ENCODE peak calls at places on chromosomes 12 and 14, in ten cellular contexts. One of them, this sample, is unnamed.

GRCh38 chr12:47741340-47741703 is 16.0 kb upstream of the ENDOU start:
- DNase-seq in A549: no peak
- DNase-seq in thyroid gland: peak; percentile 96
- DNase-seq in body of pancreas: peak; percentile 47
- DNase-seq in suprapubic skin: peak; percentile 90
- DNase-seq in H9: no peak
- DNase-seq in brain microvascular endothelial cell: no peak
- DNase-seq in IMR-90: no peak
- DNase-seq in hepatocyte: peak; percentile 30
- DNase-seq in transverse colon: peak; percentile 89
- DNase-seq in this sample: no peak

GRCh38 chr12:52213541-52214420 is 19.3 kb upstream of the KRT7 start:
- DNase-seq in A549: peak; percentile 91
- DNase-seq in thyroid gland: peak; percentile 90
- DNase-seq in body of pancreas: peak; percentile 91
- DNase-seq in suprapubic skin: peak; percentile 78
- DNase-seq in H9: peak; percentile 96
- DNase-seq in brain microvascular endothelial cell: peak; percentile 68
- DNase-seq in IMR-90: peak; percentile 78
- DNase-seq in hepatocyte: peak; percentile 89
- DNase-seq in transverse colon: peak; percentile 80
- DNase-seq in this sample: peak; percentile 69

GRCh38 chr14:100554082-100554677 is 33.0 kb downstream of the BEGAIN start:
- DNase-seq in A549: peak; percentile 51
- DNase-seq in thyroid gland: no peak
- DNase-seq in body of pancreas: no peak
- DNase-seq in suprapubic skin: peak; percentile 83
- DNase-seq in H9: no peak
- DNase-seq in brain microvascular endothelial cell: no peak
- DNase-seq in IMR-90: no peak
- DNase-seq in hepatocyte: peak; percentile 42
- DNase-seq in transverse colon: peak; percentile 88
- DNase-seq in this sample: peak; percentile 65

GRCh38 chr12:6375269-6376078 is at the start of gene SCNN1A:
- DNase-seq in A549: no peak
- DNase-seq in thyroid gland: peak; percentile 95
- DNase-seq in body of pancreas: peak; percentile 73
- DNase-seq in suprapubic skin: peak; percentile 77
- DNase-seq in H9: peak; percentile 98
- DNase-seq in brain microvascular endothelial cell: no peak
- DNase-seq in IMR-90: no peak
- DNase-seq in hepatocyte: peak; percentile 72
- DNase-seq in transverse colon: peak; percentile 86
- DNase-seq in this sample: peak; percentile 80

GRCh38 chr12:593396-593976 is 69.8 kb downstream of the NINJ2 start:
- DNase-seq in A549: no peak
- DNase-seq in thyroid gland: peak; percentile 63
- DNase-seq in body of pancreas: no peak
- DNase-seq in suprapubic skin: no peak
- DNase-seq in H9: no peak
- DNase-seq in brain microvascular endothelial cell: no peak
- DNase-seq in IMR-90: no peak
- DNase-seq in hepatocyte: no peak
- DNase-seq in transverse colon: no peak
- DNase-seq in this sample: no peak

GRCh38 chr12:80189241-80189640 is 89.9 kb downstream of the OTOGL start:
- DNase-seq in A549: no peak
- DNase-seq in thyroid gland: no peak
- DNase-seq in body of pancreas: no peak
- DNase-seq in suprapubic skin: no peak
- DNase-seq in H9: no peak
- DNase-seq in brain microvascular endothelial cell: peak; percentile 61
- DNase-seq in IMR-90: peak; percentile 93
- DNase-seq in hepatocyte: no peak
- DNase-seq in transverse colon: no peak
- DNase-seq in this sample: no peak

GRCh38 chr14:57962293-57962996 is 96.6 kb upstream of the SLC35F4 start:
- DNase-seq in A549: no peak
- DNase-seq in thyroid gland: no peak
- DNase-seq in body of pancreas: no peak
- DNase-seq in suprapubic skin: no peak
- DNase-seq in H9: peak; percentile 85
- DNase-seq in brain microvascular endothelial cell: no peak
- DNase-seq in IMR-90: no peak
- DNase-seq in hepatocyte: peak; percentile 28
- DNase-seq in transverse colon: no peak
- DNase-seq in this sample: no peak

GRCh38 chr12:99767809-99768208 is 120.3 kb downstream of the GARIN6 start:
- DNase-seq in A549: peak; percentile 46
- DNase-seq in thyroid gland: no peak
- DNase-seq in body of pancreas: no peak
- DNase-seq in suprapubic skin: no peak
- DNase-seq in H9: no peak
- DNase-seq in brain microvascular endothelial cell: no peak
- DNase-seq in IMR-90: peak; percentile 11
- DNase-seq in hepatocyte: peak; percentile 8
- DNase-seq in transverse colon: no peak
- DNase-seq in this sample: peak; percentile 5

GRCh38 chr14:97218713-97219355 is 421.7 kb downstream of the VRK1 start:
- DNase-seq in A549: peak; percentile 2
- DNase-seq in thyroid gland: peak; percentile 30
- DNase-seq in body of pancreas: no peak
- DNase-seq in suprapubic skin: no peak
- DNase-seq in H9: peak; percentile 77
- DNase-seq in brain microvascular endothelial cell: no peak
- DNase-seq in IMR-90: no peak
- DNase-seq in hepatocyte: peak; percentile 16
- DNase-seq in transverse colon: no peak
- DNase-seq in this sample: no peak

GRCh38 chr14:102620413-102620812 is 28.0 kb downstream of the RCOR1 start:
- DNase-seq in A549: no peak
- DNase-seq in thyroid gland: no peak
- DNase-seq in body of pancreas: no peak
- DNase-seq in suprapubic skin: no peak
- DNase-seq in H9: no peak
- DNase-seq in brain microvascular endothelial cell: peak; percentile 51
- DNase-seq in IMR-90: peak; percentile 44
- DNase-seq in hepatocyte: no peak
- DNase-seq in transverse colon: no peak
- DNase-seq in this sample: no peak

GRCh38 chr12:124172646-124173045 is 122.2 kb upstream of the RFLNA start:
- DNase-seq in A549: no peak
- DNase-seq in thyroid gland: no peak
- DNase-seq in body of pancreas: no peak
- DNase-seq in suprapubic skin: no peak
- DNase-seq in H9: no peak
- DNase-seq in brain microvascular endothelial cell: no peak
- DNase-seq in IMR-90: no peak
- DNase-seq in hepatocyte: no peak
- DNase-seq in transverse colon: no peak
- DNase-seq in this sample: peak; percentile 19

GRCh38 chr14:20278414-20278813 is 27.3 kb downstream of the TTC5 start:
- DNase-seq in A549: no peak
- DNase-seq in thyroid gland: peak; percentile 8
- DNase-seq in body of pancreas: no peak
- DNase-seq in suprapubic skin: no peak
- DNase-seq in H9: no peak
- DNase-seq in brain microvascular endothelial cell: peak; percentile 40
- DNase-seq in IMR-90: peak; percentile 23
- DNase-seq in hepatocyte: peak; percentile 10
- DNase-seq in transverse colon: no peak
- DNase-seq in this sample: peak; percentile 9

GRCh38 chr12:18428416-18428815 is 167.1 kb downstream of the PIK3C2G start:
- DNase-seq in A549: no peak
- DNase-seq in thyroid gland: no peak
- DNase-seq in body of pancreas: no peak
- DNase-seq in suprapubic skin: no peak
- DNase-seq in H9: no peak
- DNase-seq in brain microvascular endothelial cell: no peak
- DNase-seq in IMR-90: no peak
- DNase-seq in hepatocyte: no peak
- DNase-seq in transverse colon: no peak
- DNase-seq in this sample: peak; percentile 7

GRCh38 chr12:26275313-26276257 is 80.2 kb downstream of the SSPN start:
- DNase-seq in A549: peak; percentile 21
- DNase-seq in thyroid gland: no peak
- DNase-seq in body of pancreas: no peak
- DNase-seq in suprapubic skin: no peak
- DNase-seq in H9: no peak
- DNase-seq in brain microvascular endothelial cell: peak; percentile 32
- DNase-seq in IMR-90: no peak
- DNase-seq in hepatocyte: no peak
- DNase-seq in transverse colon: no peak
- DNase-seq in this sample: no peak

GRCh38 chr12:42976620-42977019 is 387.1 kb upstream of the PRICKLE1 start:
- DNase-seq in A549: no peak
- DNase-seq in thyroid gland: no peak
- DNase-seq in body of pancreas: no peak
- DNase-seq in suprapubic skin: no peak
- DNase-seq in H9: no peak
- DNase-seq in brain microvascular endothelial cell: no peak
- DNase-seq in IMR-90: no peak
- DNase-seq in hepatocyte: no peak
- DNase-seq in transverse colon: no peak
- DNase-seq in this sample: no peak

GRCh38 chr14:36068777-36069534 is 107.6 kb downstream of the PTCSC3 start:
- DNase-seq in A549: peak; percentile 13
- DNase-seq in thyroid gland: peak; percentile 29
- DNase-seq in body of pancreas: no peak
- DNase-seq in suprapubic skin: no peak
- DNase-seq in H9: no peak
- DNase-seq in brain microvascular endothelial cell: peak; percentile 8
- DNase-seq in IMR-90: peak; percentile 21
- DNase-seq in hepatocyte: no peak
- DNase-seq in transverse colon: no peak
- DNase-seq in this sample: peak; percentile 77

GRCh38 chr14:25038044-25038668 is 11.8 kb downstream of the STXBP6 start:
- DNase-seq in A549: no peak
- DNase-seq in thyroid gland: no peak
- DNase-seq in body of pancreas: no peak
- DNase-seq in suprapubic skin: no peak
- DNase-seq in H9: no peak
- DNase-seq in brain microvascular endothelial cell: no peak
- DNase-seq in IMR-90: no peak
- DNase-seq in hepatocyte: no peak
- DNase-seq in transverse colon: no peak
- DNase-seq in this sample: no peak

DNA sequence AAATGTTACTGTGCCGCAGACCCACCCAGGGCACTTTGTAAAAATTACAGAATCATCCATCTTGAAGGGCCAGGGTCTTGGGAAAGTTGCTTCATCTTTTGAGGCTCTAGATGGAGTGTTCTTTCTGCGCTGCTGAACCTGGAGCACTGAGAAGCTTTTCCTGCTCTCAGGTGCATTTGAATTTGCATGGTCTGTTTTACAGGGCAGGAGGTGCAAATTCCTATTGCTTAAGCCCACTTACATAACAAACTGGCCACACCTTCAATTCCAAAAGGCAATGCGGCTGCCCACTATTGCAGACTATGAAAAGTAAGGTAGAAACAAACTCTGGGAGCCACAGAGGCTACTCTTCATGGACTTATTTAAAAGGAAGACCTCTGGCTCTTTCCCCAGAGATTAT is 254.8 kb downstream of the CACNA1C start:
- DNase-seq in A549: no peak
- DNase-seq in thyroid gland: no peak
- DNase-seq in body of pancreas: no peak
- DNase-seq in suprapubic skin: no peak
- DNase-seq in H9: no peak
- DNase-seq in brain microvascular endothelial cell: no peak
- DNase-seq in IMR-90: no peak
- DNase-seq in hepatocyte: no peak
- DNase-seq in transverse colon: no peak
- DNase-seq in this sample: no peak
- TF ChIP-seq CTCF in A549: no peak
- TF ChIP-seq CTCF in thyroid gland: no peak
- TF ChIP-seq CTCF in body of pancreas: no peak
- TF ChIP-seq CTCF in suprapubic skin: no peak
- TF ChIP-seq CTCF in H9: no peak
- TF ChIP-seq CTCF in brain microvascular endothelial cell: no peak
- TF ChIP-seq CTCF in IMR-90: no peak
- TF ChIP-seq CTCF in hepatocyte: no peak
- TF ChIP-seq CTCF in transverse colon: no peak
- TF ChIP-seq CTCF in this sample: no peak

DNA sequence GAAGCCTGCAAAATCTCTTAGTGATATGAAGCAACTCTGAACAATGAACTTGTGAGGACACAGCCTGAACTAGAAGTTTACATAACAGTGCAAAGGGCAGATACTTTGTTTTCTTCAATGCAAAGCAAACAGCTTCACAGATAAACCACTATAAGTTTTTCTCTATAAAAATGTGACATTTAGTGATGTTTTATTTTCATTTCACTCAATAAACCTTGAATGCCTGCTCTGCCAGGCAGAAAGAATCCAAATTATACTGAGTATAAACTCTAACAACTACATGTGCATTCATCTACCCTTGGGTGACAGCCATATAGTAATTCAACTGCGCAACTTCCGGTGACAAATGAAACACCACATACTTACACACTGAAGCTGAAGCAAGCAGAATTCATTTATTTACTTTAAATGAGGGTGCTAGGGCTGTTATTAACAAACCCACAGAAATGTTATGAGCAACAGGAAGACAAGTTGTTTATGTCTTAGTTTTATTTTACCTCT is 10.3 kb downstream of the DCP1B start:
- DNase-seq in A549: no peak
- DNase-seq in thyroid gland: no peak
- DNase-seq in body of pancreas: no peak
- DNase-seq in suprapubic skin: no peak
- DNase-seq in H9: no peak
- DNase-seq in brain microvascular endothelial cell: no peak
- DNase-seq in IMR-90: peak; percentile 95
- DNase-seq in hepatocyte: peak; percentile 54
- DNase-seq in transverse colon: peak; percentile 60
- DNase-seq in this sample: peak; percentile 30
- H3K27ac ChIP-seq in A549: no peak overlapping the region
- H3K27ac ChIP-seq in thyroid gland: no peak overlapping the region
- H3K27ac ChIP-seq in body of pancreas: no peak overlapping the region
- H3K27ac ChIP-seq in suprapubic skin: no peak overlapping the region
- H3K27ac ChIP-seq in H9: no peak overlapping the region
- H3K27ac ChIP-seq in brain microvascular endothelial cell: no peak overlapping the region
- H3K27ac ChIP-seq in IMR-90: no peak overlapping the region
- H3K27ac ChIP-seq in hepatocyte: peak overlapping the region; percentile 87
- H3K27ac ChIP-seq in transverse colon: peak overlapping the region; percentile 71
- H3K27ac ChIP-seq in this sample: no peak overlapping the region

GRCh38 chr12:117151195-117152031 is 38.9 kb downstream of the FBXO21 start:
- DNase-seq in A549: peak; percentile 94
- DNase-seq in thyroid gland: peak; percentile 84
- DNase-seq in body of pancreas: peak; percentile 58
- DNase-seq in suprapubic skin: peak; percentile 68
- DNase-seq in H9: peak; percentile 92
- DNase-seq in brain microvascular endothelial cell: peak; percentile 52
- DNase-seq in IMR-90: peak; percentile 41
- DNase-seq in hepatocyte: peak; percentile 77
- DNase-seq in transverse colon: no peak
- DNase-seq in this sample: no peak
- TF ChIP-seq CTCF in A549: peak; percentile 87
- TF ChIP-seq CTCF in thyroid gland: peak; percentile 61
- TF ChIP-seq CTCF in body of pancreas: peak; percentile 40
- TF ChIP-seq CTCF in suprapubic skin: no peak
- TF ChIP-seq CTCF in H9: peak; percentile 84
- TF ChIP-seq CTCF in brain microvascular endothelial cell: peak; percentile 70
- TF ChIP-seq CTCF in IMR-90: peak; percentile 48
- TF ChIP-seq CTCF in hepatocyte: peak; percentile 57
- TF ChIP-seq CTCF in transverse colon: peak; percentile 16
- TF ChIP-seq CTCF in this sample: peak; percentile 51

GRCh38 chr12:122318607-122319311 is 52.5 kb upstream of the VPS33A start:
- DNase-seq in A549: peak; percentile 21
- DNase-seq in thyroid gland: no peak
- DNase-seq in body of pancreas: no peak
- DNase-seq in suprapubic skin: no peak
- DNase-seq in H9: no peak
- DNase-seq in brain microvascular endothelial cell: peak; percentile 68
- DNase-seq in IMR-90: peak; percentile 91
- DNase-seq in hepatocyte: no peak
- DNase-seq in transverse colon: no peak
- DNase-seq in this sample: no peak
- H3K27ac ChIP-seq in A549: no peak overlapping the region
- H3K27ac ChIP-seq in thyroid gland: peak overlapping the region; percentile 58
- H3K27ac ChIP-seq in body of pancreas: no peak overlapping the region
- H3K27ac ChIP-seq in suprapubic skin: peak overlapping the region; percentile 61
- H3K27ac ChIP-seq in H9: no peak overlapping the region
- H3K27ac ChIP-seq in brain microvascular endothelial cell: peak overlapping the region; percentile 74
- H3K27ac ChIP-seq in IMR-90: peak overlapping the region; percentile 93
- H3K27ac ChIP-seq in hepatocyte: no peak overlapping the region
- H3K27ac ChIP-seq in transverse colon: peak overlapping the region; percentile 38
- H3K27ac ChIP-seq in this sample: no peak overlapping the region